ENCODE peak calls at places on chromosome 18, in five cellular contexts. M, N, D, C and P are unnamed samples.

GRCh38 chr18:62360806-62361205 is 35.7 kb downstream of the TNFRSF11A start:
- ATAC-seq in M (no peak), N (no peak), D (no peak), C (no peak), P (no peak)

GRCh38 chr18:1510542-1511179 is 606.0 kb downstream of the ADCYAP1 start:
- ATAC-seq in M (no peak), N (peak), D (no peak), C (no peak), P (no peak)

GRCh38 chr18:79519751-79520472 is 124.2 kb downstream of the NFATC1 start:
- ATAC-seq in M (no peak), N (no peak), D (peak), C (no peak), P (peak)

GRCh38 chr18:45254683-45255082 is 360.6 kb upstream of the SLC14A2 start:
- ATAC-seq in M (peak), N (peak), D (no peak), C (no peak), P (peak)

GRCh38 chr18:23844991-23845680 is 155.9 kb downstream of the LAMA3 start:
- ATAC-seq in M (no peak), N (peak), D (no peak), C (no peak), P (peak)

GRCh38 chr18:79495591-79496071 is 99.9 kb downstream of the NFATC1 start:
- ATAC-seq in M (no peak), N (no peak), D (peak), C (no peak), P (no peak)

GRCh38 chr18:73737990-73738389 is 409.6 kb downstream of the FBXO15 start:
- ATAC-seq in M (no peak), N (no peak), D (no peak), C (no peak), P (no peak)

GRCh38 chr18:11654736-11655604 is 34.1 kb upstream of the GNAL start:
- ATAC-seq in M (peak), N (peak), D (no peak), C (no peak), P (peak)

GRCh38 chr18:62107881-62108280 is 79.0 kb downstream of the PIGN start:
- ATAC-seq in M (no peak), N (no peak), D (no peak), C (no peak), P (no peak)

GRCh38 chr18:48923746-48924580 is 26.8 kb downstream of the SMAD7 start:
- ATAC-seq in M (peak), N (no peak), D (no peak), C (no peak), P (peak)

GRCh38 chr18:44979813-44980212 is 299.1 kb downstream of the SETBP1 start:
- ATAC-seq in M (no peak), N (no peak), D (no peak), C (no peak), P (no peak)